ENCODE peak calls at places on chromosomes 7 and 10, in five cellular contexts. C is AG04450, X is colonic mucosa, H is astrocyte, L is left ventricle myocardium inferior. V is an unnamed sample.

GRCh38 chr10:24707445-24707844 is 16.2 kb downstream of the ARHGAP21 start:
- DNase-seq in C (no peak), H (no peak), L (no peak), X (no peak), V (no peak)

GRCh38 chr7:36514289-36515243 is 124.9 kb downstream of the ANLN start:
- DNase-seq in H (no peak), C (no peak), X (no peak), L (no peak), V (no peak)

GRCh38 chr7:133575726-133576125 is 322.8 kb downstream of the EXOC4 start:
- DNase-seq in L (no peak), H (peak), X (no peak), C (no peak), V (no peak)

GRCh38 chr7:105648561-105649401 is 67.5 kb upstream of the EFCAB10 start:
- DNase-seq in X (peak), H (no peak), C (no peak), L (no peak), V (no peak)

GRCh38 chr10:89357955-89358354 is 19.9 kb upstream of the IFIT1B start:
- DNase-seq in H (no peak), C (no peak), L (no peak), X (no peak), V (no peak)

GRCh38 chr7:26584964-26585650 is 279.3 kb downstream of the SKAP2 start:
- DNase-seq in C (no peak), L (no peak), H (no peak), X (no peak), V (no peak)

GRCh38 chr10:117670116-117670515 is 127.6 kb downstream of the EMX2 start:
- DNase-seq in L (no peak), H (no peak), C (no peak), X (no peak), V (no peak)

GRCh38 chr10:24811906-24812305 is 88.2 kb upstream of the ARHGAP21 start:
- DNase-seq in C (no peak), L (peak), H (peak), X (no peak), V (no peak)

GRCh38 chr10:111392910-111393309 is 316.1 kb downstream of the ADRA2A start:
- DNase-seq in X (no peak), C (no peak), H (no peak), L (no peak), V (no peak)

GRCh38 chr7:96508371-96508770 is 186.5 kb upstream of the SLC25A13 start:
- DNase-seq in C (no peak), H (no peak), L (no peak), X (no peak), V (no peak)

GRCh38 chr7:115869225-115869624 is 161.3 kb downstream of the TFEC start:
- DNase-seq in L (no peak), H (no peak), X (no peak), C (peak), V (no peak)

GRCh38 chr7:46006212-46006611 is 85.1 kb upstream of the IGFBP3 start:
- DNase-seq in C (no peak), X (no peak), H (no peak), L (no peak), V (no peak)

GRCh38 chr10:19921300-19922140 is 105.3 kb downstream of the PLXDC2 start:
- DNase-seq in L (no peak), C (no peak), H (peak), X (no peak), V (no peak)

GRCh38 chr10:28089467-28089866 is 90.6 kb upstream of the ODAD2 start:
- DNase-seq in L (no peak), C (peak), H (peak), X (no peak), V (no peak)

GRCh38 chr7:137538361-137538762 is 194.8 kb upstream of the PTN start:
- DNase-seq in H (peak), X (no peak), C (peak), L (no peak), V (no peak)

GRCh38 chr10:6200588-6201510 is 1.9 kb upstream of the PFKFB3 start:
- DNase-seq in X (peak), L (no peak), H (no peak), C (no peak), V (peak)

GRCh38 chr10:114605155-114605797 is 52.8 kb downstream of the ABLIM1 start:
- DNase-seq in H (no peak), C (no peak), X (no peak), L (no peak), V (no peak)

GRCh38 chr10:110167149-110167548 is 40.3 kb upstream of the MXI1 start:
- DNase-seq in X (no peak), C (no peak), H (no peak), L (no peak), V (peak)

GRCh38 chr7:20219446-20220292 is 2.5 kb upstream of the MACC1 start:
- DNase-seq in X (peak), H (peak), C (peak), L (peak), V (peak)

GRCh38 chr10:102600816-102601215 is 43.5 kb upstream of the TRIM8 start:
- DNase-seq in H (no peak), L (no peak), X (no peak), C (no peak), V (no peak)

GRCh38 chr7:90957883-90958282 is 306.4 kb upstream of the FZD1 start:
- DNase-seq in L (no peak), C (no peak), X (no peak), H (no peak), V (no peak)

GRCh38 chr10:128908109-128908898 is 558.7 kb upstream of the MGMT start:
- DNase-seq in H (no peak), L (no peak), X (no peak), C (no peak), V (peak)

GRCh38 chr7:2863461-2864066 is 19.5 kb upstream of the GNA12 start:
- DNase-seq in C (peak), L (peak), X (peak), H (peak), V (peak)

GRCh38 chr7:2866601-2867000 is 22.5 kb upstream of the GNA12 start:
- DNase-seq in H (no peak), L (no peak), X (no peak), C (no peak), V (no peak)

GRCh38 chr7:2862831-2863361 is 18.8 kb upstream of the GNA12 start:
- DNase-seq in X (no peak), H (peak), C (peak), L (no peak), V (no peak)

GRCh38 chr7:2864999-2865670 is 21.0 kb upstream of the GNA12 start:
- DNase-seq in H (peak), X (peak), L (peak), C (peak), V (peak)

DNA sequence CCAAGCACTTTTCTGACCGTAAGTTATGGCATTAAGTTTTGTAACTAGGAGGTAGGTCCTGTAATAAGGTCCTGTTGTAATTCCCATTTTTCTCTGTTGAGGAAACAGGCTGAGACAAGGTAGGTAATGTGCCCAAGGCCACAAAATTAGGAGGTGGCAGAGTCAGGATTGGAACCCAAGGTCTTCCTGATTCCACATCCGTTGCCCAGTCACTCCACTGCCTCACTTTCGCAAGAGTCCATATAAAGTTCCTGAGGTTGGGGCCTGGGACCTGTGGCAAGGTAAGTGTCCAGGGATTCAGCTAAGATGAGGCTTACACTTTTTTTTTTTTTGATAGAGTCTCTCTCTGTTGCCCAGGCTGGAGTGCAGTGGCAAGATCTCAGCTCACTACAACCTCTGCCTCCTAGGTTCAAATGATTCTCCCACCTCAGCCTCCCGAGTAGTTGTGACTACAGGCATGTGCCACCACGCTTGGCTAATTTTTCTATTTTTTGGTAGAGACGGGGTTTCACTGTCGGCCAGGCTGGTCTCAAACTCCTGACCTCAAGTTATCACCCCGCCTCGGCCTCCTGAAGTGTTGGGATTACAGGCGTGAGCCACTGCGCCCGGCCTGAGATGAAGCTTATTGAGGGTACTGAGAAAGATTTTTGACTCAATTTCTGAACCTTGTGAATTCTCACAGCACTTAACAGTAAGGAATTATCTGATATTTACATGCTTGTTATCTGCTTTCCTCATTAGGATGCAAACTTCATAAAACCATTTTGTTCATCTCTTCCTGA is 20.3 kb upstream of the GNA12 start:
- DNase-seq in X (no peak), C (no peak), H (no peak), L (no peak), V (no peak)
- H3K27ac ChIP-seq in X (peak), C (peak), H (peak), L (peak), V (no peak)

GRCh38 chr10:49767752-49768151 is 5.6 kb upstream of the OGDHL start:
- DNase-seq in C (no peak), H (no peak), X (no peak), L (no peak), V (peak)
- TF ChIP-seq CTCF in C (no peak), H (no peak), X (no peak), L (no peak), V (peak)

DNA sequence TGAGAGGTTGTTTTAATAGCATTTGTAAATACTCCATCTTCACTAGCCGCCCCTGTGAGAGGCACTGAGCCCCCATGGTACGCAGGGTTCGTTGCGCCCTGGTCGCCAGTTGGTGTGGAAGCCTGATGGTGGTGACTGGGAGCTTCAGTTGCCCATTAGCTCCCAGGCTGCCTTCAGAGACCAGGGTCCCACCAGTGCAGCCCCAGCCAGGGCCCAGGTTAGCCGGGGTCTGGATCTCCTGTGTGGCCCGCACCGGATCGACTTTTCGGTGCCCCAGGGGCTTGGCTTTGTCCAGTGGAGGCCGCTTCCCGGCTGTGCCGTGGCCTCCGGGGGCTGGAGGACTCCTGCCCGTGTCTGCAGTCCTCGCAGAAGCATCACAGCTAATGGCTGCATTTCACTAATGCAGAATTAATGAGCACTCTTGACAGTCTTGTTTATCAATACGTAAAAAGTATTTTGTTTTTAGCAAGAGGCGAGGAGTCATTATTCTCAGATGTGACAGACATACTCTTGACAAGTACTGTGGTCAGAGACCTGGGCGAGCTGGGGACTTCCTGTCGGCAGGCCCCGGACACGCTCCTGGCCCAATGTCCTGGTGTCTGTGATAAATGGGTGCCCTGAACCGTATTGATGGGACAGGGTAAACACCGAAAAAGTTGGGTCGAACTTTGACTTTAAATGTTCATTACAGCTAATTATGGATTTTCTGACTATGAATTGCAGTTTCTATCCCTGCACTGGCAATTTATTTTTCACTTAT is 99.8 kb downstream of the NKX6-2 start:
- DNase-seq in L (peak), X (no peak), C (no peak), H (no peak), V (peak)
- H3K27ac ChIP-seq in L (no peak), X (no peak), C (no peak), H (peak), V (no peak)

GRCh38 chr10:61592581-61592980 is 70.1 kb upstream of the CABCOCO1 start:
- DNase-seq in H (no peak), C (no peak), X (no peak), L (no peak), V (peak)
- TF ChIP-seq CTCF in H (no peak), C (no peak), X (no peak), L (no peak), V (peak)

DNA sequence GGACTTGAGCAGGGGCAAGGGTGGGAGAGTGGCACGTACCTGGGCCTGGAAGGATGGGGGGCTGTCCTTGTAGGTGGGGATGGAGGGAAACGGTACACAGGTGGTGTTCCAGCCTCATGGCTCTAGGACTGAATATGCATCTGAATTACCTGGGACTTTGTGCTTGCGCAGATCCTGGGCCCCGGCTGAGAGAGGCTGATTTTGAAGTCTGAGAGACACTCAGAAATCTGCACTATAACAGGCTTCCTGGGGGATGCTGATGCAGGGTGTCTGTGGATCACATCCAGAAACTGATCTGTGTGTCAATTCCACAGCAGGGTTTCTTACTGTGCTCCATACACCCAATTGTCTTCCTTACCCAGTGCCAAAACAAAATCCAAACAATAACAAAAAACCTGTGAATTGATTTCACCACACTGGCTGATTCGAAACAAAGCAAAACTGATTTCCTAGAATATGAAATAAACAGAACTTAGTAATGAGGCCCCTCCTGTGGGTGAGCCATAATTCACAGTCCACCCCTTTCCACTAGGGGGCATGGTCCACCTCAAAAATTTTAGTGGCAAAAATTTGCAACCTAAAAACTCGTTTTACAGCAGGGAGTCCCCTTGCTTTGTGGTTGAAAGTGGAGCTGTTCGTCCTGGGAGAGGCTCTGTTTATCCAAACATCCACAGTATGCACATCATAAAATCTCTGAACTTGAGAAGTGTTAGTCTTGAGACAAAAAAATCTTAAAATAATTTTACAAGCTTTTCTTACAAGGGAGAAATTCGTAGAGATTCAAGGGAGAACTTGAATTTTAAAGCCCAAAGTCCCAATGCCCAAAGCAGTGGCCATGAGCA is 32.0 kb upstream of the PLEKHA1 start:
- DNase-seq in C (peak), X (peak), H (peak), L (no peak), V (no peak)
- H3K27ac ChIP-seq in C (no peak), X (no peak), H (no peak), L (peak), V (no peak)

GRCh38 chr10:92142512-92142911 is 148.4 kb downstream of the CPEB3 start:
- DNase-seq in L (no peak), C (no peak), X (no peak), H (no peak), V (no peak)
- TF ChIP-seq CTCF in L (no peak), C (no peak), X (no peak), H (peak), V (peak)

GRCh38 chr7:72447465-72448204 is 35.5 kb upstream of the CALN1 start:
- DNase-seq in C (no peak), X (no peak), L (no peak), H (no peak), V (no peak)

DNA sequence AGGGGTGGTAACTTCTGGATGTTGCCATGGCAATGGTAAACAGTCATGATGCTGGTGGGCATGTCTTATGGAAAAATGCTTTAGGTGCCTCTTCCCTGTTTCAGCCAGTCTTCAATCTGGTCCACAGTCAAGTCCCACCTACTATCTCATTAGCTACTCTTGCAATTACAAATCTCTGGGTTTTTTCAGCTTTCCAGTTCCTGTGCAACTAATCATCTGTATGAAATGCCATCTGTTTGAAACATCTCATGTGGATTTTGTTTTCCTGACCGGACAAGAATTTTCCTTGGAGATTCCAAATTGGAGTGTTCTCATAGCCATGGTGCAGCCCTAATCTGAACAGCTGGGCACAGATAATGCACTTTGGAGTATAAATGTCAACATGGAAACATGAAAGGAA is 41.3 kb upstream of the CALN1 start:
- DNase-seq in X (no peak), C (no peak), H (no peak), L (no peak), V (no peak)
- H3K27ac ChIP-seq in X (no peak), C (no peak), H (no peak), L (no peak), V (no peak)

V was measured in H9.